ENCODE peak calls at places on chromosome 14, in seven cellular contexts. One of them, this sample, is unnamed.

GRCh38 chr14:47365248-47365647 is 310.2 kb downstream of the MDGA2 start:
- DNase-seq in neuronal stem cell: no peak
- DNase-seq in IMR-90: no peak
- DNase-seq in left ventricle myocardium inferior: no peak
- DNase-seq in foreskin fibroblast: no peak
- DNase-seq in body of pancreas: no peak
- DNase-seq in WERI-Rb-1: no peak
- DNase-seq in this sample: no peak

GRCh38 chr14:27672047-27672446 is 1074.2 kb upstream of the NOVA1 start:
- DNase-seq in WERI-Rb-1: no peak
- DNase-seq in body of pancreas: no peak
- DNase-seq in neuronal stem cell: no peak
- DNase-seq in IMR-90: no peak
- DNase-seq in left ventricle myocardium inferior: no peak
- DNase-seq in foreskin fibroblast: no peak
- DNase-seq in this sample: no peak

GRCh38 chr14:21227150-21227549 is 42.1 kb downstream of the HNRNPC start:
- DNase-seq in foreskin fibroblast: no peak
- DNase-seq in WERI-Rb-1: no peak
- DNase-seq in left ventricle myocardium inferior: no peak
- DNase-seq in IMR-90: no peak
- DNase-seq in body of pancreas: no peak
- DNase-seq in neuronal stem cell: no peak
- DNase-seq in this sample: no peak

GRCh38 chr14:101028971-101029667 is 125.6 kb upstream of the RTL1 start:
- DNase-seq in IMR-90: no peak
- DNase-seq in foreskin fibroblast: no peak
- DNase-seq in left ventricle myocardium inferior: peak
- DNase-seq in WERI-Rb-1: no peak
- DNase-seq in neuronal stem cell: no peak
- DNase-seq in body of pancreas: peak
- DNase-seq in this sample: no peak

GRCh38 chr14:75427482-75428229 is at the start of gene JDP2:
- DNase-seq in WERI-Rb-1: peak
- DNase-seq in left ventricle myocardium inferior: peak
- DNase-seq in IMR-90: peak
- DNase-seq in foreskin fibroblast: peak
- DNase-seq in neuronal stem cell: peak
- DNase-seq in body of pancreas: peak
- DNase-seq in this sample: peak

GRCh38 chr14:29941401-29941800 is 13.8 kb upstream of the PRKD1 start:
- DNase-seq in WERI-Rb-1: no peak
- DNase-seq in left ventricle myocardium inferior: no peak
- DNase-seq in foreskin fibroblast: no peak
- DNase-seq in body of pancreas: no peak
- DNase-seq in neuronal stem cell: no peak
- DNase-seq in IMR-90: no peak
- DNase-seq in this sample: no peak

GRCh38 chr14:81323094-81323493 is 77.0 kb downstream of the STON2 start:
- DNase-seq in left ventricle myocardium inferior: no peak
- DNase-seq in IMR-90: no peak
- DNase-seq in body of pancreas: no peak
- DNase-seq in foreskin fibroblast: no peak
- DNase-seq in neuronal stem cell: no peak
- DNase-seq in WERI-Rb-1: no peak
- DNase-seq in this sample: no peak

GRCh38 chr14:68576031-68576430 is 216.8 kb downstream of the ZFP36L1 start:
- DNase-seq in foreskin fibroblast: peak
- DNase-seq in left ventricle myocardium inferior: no peak
- DNase-seq in body of pancreas: no peak
- DNase-seq in WERI-Rb-1: no peak
- DNase-seq in neuronal stem cell: no peak
- DNase-seq in IMR-90: no peak
- DNase-seq in this sample: no peak

GRCh38 chr14:56145181-56145580 is 27.0 kb downstream of the PELI2 start:
- DNase-seq in WERI-Rb-1: no peak
- DNase-seq in body of pancreas: no peak
- DNase-seq in foreskin fibroblast: no peak
- DNase-seq in IMR-90: no peak
- DNase-seq in left ventricle myocardium inferior: no peak
- DNase-seq in neuronal stem cell: no peak
- DNase-seq in this sample: peak

GRCh38 chr14:71060795-71061455 is 153.7 kb downstream of the PCNX1 start:
- DNase-seq in body of pancreas: no peak
- DNase-seq in IMR-90: peak
- DNase-seq in left ventricle myocardium inferior: no peak
- DNase-seq in WERI-Rb-1: no peak
- DNase-seq in neuronal stem cell: no peak
- DNase-seq in foreskin fibroblast: no peak
- DNase-seq in this sample: peak

GRCh38 chr14:31380106-31380505 is 40.2 kb downstream of the HEATR5A start:
- DNase-seq in foreskin fibroblast: no peak
- DNase-seq in neuronal stem cell: no peak
- DNase-seq in left ventricle myocardium inferior: no peak
- DNase-seq in body of pancreas: no peak
- DNase-seq in IMR-90: peak
- DNase-seq in WERI-Rb-1: no peak
- DNase-seq in this sample: peak

GRCh38 chr14:80587096-80587724 is 354.3 kb downstream of the CEP128 start:
- DNase-seq in WERI-Rb-1: no peak
- DNase-seq in IMR-90: peak
- DNase-seq in left ventricle myocardium inferior: no peak
- DNase-seq in body of pancreas: peak
- DNase-seq in foreskin fibroblast: peak
- DNase-seq in neuronal stem cell: no peak
- DNase-seq in this sample: peak

GRCh38 chr14:68260121-68260520 is 440.5 kb downstream of the RAD51B start:
- DNase-seq in IMR-90: no peak
- DNase-seq in WERI-Rb-1: no peak
- DNase-seq in foreskin fibroblast: no peak
- DNase-seq in left ventricle myocardium inferior: no peak
- DNase-seq in body of pancreas: no peak
- DNase-seq in neuronal stem cell: no peak
- DNase-seq in this sample: no peak

GRCh38 chr14:75562494-75562893 is 15.9 kb upstream of the FLVCR2 start:
- DNase-seq in body of pancreas: no peak
- DNase-seq in foreskin fibroblast: no peak
- DNase-seq in WERI-Rb-1: no peak
- DNase-seq in left ventricle myocardium inferior: no peak
- DNase-seq in neuronal stem cell: no peak
- DNase-seq in IMR-90: no peak
- DNase-seq in this sample: no peak

GRCh38 chr14:71439247-71439646 is 493.0 kb upstream of the RGS6 start:
- DNase-seq in body of pancreas: no peak
- DNase-seq in IMR-90: peak
- DNase-seq in left ventricle myocardium inferior: no peak
- DNase-seq in WERI-Rb-1: no peak
- DNase-seq in neuronal stem cell: no peak
- DNase-seq in foreskin fibroblast: peak
- DNase-seq in this sample: no peak

GRCh38 chr14:91303091-91303923 is 58.8 kb upstream of the GPR68 start:
- DNase-seq in neuronal stem cell: peak
- DNase-seq in IMR-90: no peak
- DNase-seq in left ventricle myocardium inferior: peak
- DNase-seq in WERI-Rb-1: peak
- DNase-seq in body of pancreas: peak
- DNase-seq in foreskin fibroblast: no peak
- DNase-seq in this sample: peak

GRCh38 chr14:70018713-70019201 is 139.5 kb downstream of the SMOC1 start:
- DNase-seq in foreskin fibroblast: no peak
- DNase-seq in WERI-Rb-1: no peak
- DNase-seq in neuronal stem cell: no peak
- DNase-seq in IMR-90: peak
- DNase-seq in body of pancreas: no peak
- DNase-seq in left ventricle myocardium inferior: peak
- DNase-seq in this sample: peak

GRCh38 chr14:55446127-55446736 is 5.8 kb upstream of the TBPL2 start:
- DNase-seq in IMR-90: peak
- DNase-seq in WERI-Rb-1: peak
- DNase-seq in foreskin fibroblast: peak
- DNase-seq in body of pancreas: peak
- DNase-seq in neuronal stem cell: peak
- DNase-seq in left ventricle myocardium inferior: no peak
- DNase-seq in this sample: peak

GRCh38 chr14:55752580-55753365 is 172.8 kb downstream of the KTN1 start:
- DNase-seq in WERI-Rb-1: no peak
- DNase-seq in foreskin fibroblast: peak
- DNase-seq in neuronal stem cell: no peak
- DNase-seq in left ventricle myocardium inferior: no peak
- DNase-seq in body of pancreas: peak
- DNase-seq in IMR-90: peak
- DNase-seq in this sample: peak

GRCh38 chr14:72686832-72687231 is 207.1 kb downstream of the DPF3 start:
- DNase-seq in foreskin fibroblast: no peak
- DNase-seq in body of pancreas: no peak
- DNase-seq in left ventricle myocardium inferior: no peak
- DNase-seq in IMR-90: peak
- DNase-seq in neuronal stem cell: no peak
- DNase-seq in WERI-Rb-1: no peak
- DNase-seq in this sample: no peak

GRCh38 chr14:104135121-104135903 is 3.1 kb upstream of the KIF26A start:
- DNase-seq in left ventricle myocardium inferior: peak
- DNase-seq in WERI-Rb-1: peak
- DNase-seq in IMR-90: no peak
- DNase-seq in body of pancreas: peak
- DNase-seq in foreskin fibroblast: no peak
- DNase-seq in neuronal stem cell: no peak
- DNase-seq in this sample: peak

GRCh38 chr14:104135904-104136471 is 2.4 kb upstream of the KIF26A start:
- DNase-seq in neuronal stem cell: no peak
- DNase-seq in foreskin fibroblast: no peak
- DNase-seq in body of pancreas: peak
- DNase-seq in IMR-90: no peak
- DNase-seq in left ventricle myocardium inferior: peak
- DNase-seq in WERI-Rb-1: peak
- DNase-seq in this sample: no peak

GRCh38 chr14:104137297-104138097 is 890 bp upstream of the KIF26A start:
- DNase-seq in neuronal stem cell: peak
- DNase-seq in WERI-Rb-1: peak
- DNase-seq in left ventricle myocardium inferior: peak
- DNase-seq in IMR-90: peak
- DNase-seq in body of pancreas: peak
- DNase-seq in foreskin fibroblast: no peak
- DNase-seq in this sample: peak

GRCh38 chr14:104138098-104138890 is at the start of gene KIF26A:
- DNase-seq in WERI-Rb-1: peak
- DNase-seq in neuronal stem cell: peak
- DNase-seq in left ventricle myocardium inferior: peak
- DNase-seq in body of pancreas: peak
- DNase-seq in foreskin fibroblast: no peak
- DNase-seq in IMR-90: no peak
- DNase-seq in this sample: peak

DNA sequence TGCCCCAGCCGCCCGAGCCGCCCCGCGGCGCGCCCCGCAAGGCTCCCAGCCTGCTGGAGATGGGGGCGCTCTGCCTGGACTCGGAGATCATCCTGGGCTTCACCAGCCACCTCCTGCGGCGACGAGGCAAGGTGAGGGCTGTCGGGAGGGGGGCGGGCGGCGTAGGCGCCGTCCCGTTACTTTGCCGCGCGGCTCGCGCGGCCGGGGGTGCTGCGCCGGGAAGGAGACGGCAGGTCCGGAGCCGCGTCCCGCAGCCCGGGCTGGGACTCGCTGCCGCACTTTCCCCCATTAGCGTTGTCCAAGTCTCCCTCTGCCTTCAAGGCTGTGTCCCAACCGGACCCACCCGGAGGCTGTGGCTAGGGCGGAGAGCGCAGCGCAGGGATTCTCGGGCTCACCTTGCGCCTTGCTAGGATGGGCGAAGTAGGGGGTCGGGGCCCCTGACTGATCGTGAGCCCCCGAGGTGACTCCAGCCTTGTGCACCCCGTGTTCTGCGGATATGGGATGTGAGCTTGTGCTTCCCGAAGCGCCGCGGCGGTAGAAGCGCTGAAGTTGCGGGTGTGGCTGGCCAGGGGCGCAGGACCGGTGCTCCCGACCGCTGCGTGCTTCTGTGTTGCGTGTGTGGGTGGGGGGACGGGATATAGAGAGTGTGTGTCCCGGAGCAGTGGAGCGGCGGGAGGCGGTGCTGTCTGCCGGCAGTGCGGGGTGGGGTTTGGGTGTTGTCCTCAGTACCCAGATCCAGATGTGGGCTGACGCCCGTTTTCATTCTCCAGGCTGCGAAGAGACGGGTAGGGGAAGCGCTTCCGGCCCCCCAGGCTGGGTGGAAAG is 1.7 kb upstream of the KIF26A start:
- DNase-seq in body of pancreas: no peak
- DNase-seq in neuronal stem cell: no peak
- DNase-seq in IMR-90: no peak
- DNase-seq in foreskin fibroblast: no peak
- DNase-seq in left ventricle myocardium inferior: peak
- DNase-seq in WERI-Rb-1: peak
- DNase-seq in this sample: no peak
- H3K4me3 ChIP-seq in body of pancreas: no peak
- H3K4me3 ChIP-seq in neuronal stem cell: peak
- H3K4me3 ChIP-seq in IMR-90: no peak
- H3K4me3 ChIP-seq in foreskin fibroblast: peak
- H3K4me3 ChIP-seq in left ventricle myocardium inferior: peak
- H3K4me3 ChIP-seq in WERI-Rb-1: peak
- H3K4me3 ChIP-seq in this sample: no peak

GRCh38 chr14:102094101-102094500 is 7.3 kb upstream of the HSP90AA1 start:
- DNase-seq in WERI-Rb-1: no peak
- DNase-seq in IMR-90: no peak
- DNase-seq in foreskin fibroblast: no peak
- DNase-seq in neuronal stem cell: no peak
- DNase-seq in body of pancreas: no peak
- DNase-seq in left ventricle myocardium inferior: no peak
- DNase-seq in this sample: no peak
- H3K4me3 ChIP-seq in WERI-Rb-1: no peak
- H3K4me3 ChIP-seq in IMR-90: no peak
- H3K4me3 ChIP-seq in foreskin fibroblast: no peak
- H3K4me3 ChIP-seq in neuronal stem cell: no peak
- H3K4me3 ChIP-seq in body of pancreas: no peak
- H3K4me3 ChIP-seq in left ventricle myocardium inferior: no peak
- H3K4me3 ChIP-seq in this sample: no peak

GRCh38 chr14:64971452-64971889 is 665 bp downstream of the RAB15 start:
- DNase-seq in foreskin fibroblast: no peak
- DNase-seq in WERI-Rb-1: no peak
- DNase-seq in neuronal stem cell: no peak
- DNase-seq in body of pancreas: no peak
- DNase-seq in left ventricle myocardium inferior: no peak
- DNase-seq in IMR-90: no peak
- DNase-seq in this sample: no peak
- H3K4me3 ChIP-seq in foreskin fibroblast: peak
- H3K4me3 ChIP-seq in WERI-Rb-1: peak
- H3K4me3 ChIP-seq in neuronal stem cell: peak
- H3K4me3 ChIP-seq in body of pancreas: peak
- H3K4me3 ChIP-seq in left ventricle myocardium inferior: peak
- H3K4me3 ChIP-seq in IMR-90: peak
- H3K4me3 ChIP-seq in this sample: peak

GRCh38 chr14:93430889-93431670 is at the start of gene UNC79:
- DNase-seq in WERI-Rb-1: peak
- DNase-seq in left ventricle myocardium inferior: no peak
- DNase-seq in neuronal stem cell: peak
- DNase-seq in foreskin fibroblast: no peak
- DNase-seq in body of pancreas: peak
- DNase-seq in IMR-90: no peak
- DNase-seq in this sample: peak

GRCh38 chr14:93426750-93427149 is 4.0 kb upstream of the UNC79 start:
- DNase-seq in WERI-Rb-1: no peak
- DNase-seq in foreskin fibroblast: no peak
- DNase-seq in body of pancreas: no peak
- DNase-seq in left ventricle myocardium inferior: no peak
- DNase-seq in IMR-90: no peak
- DNase-seq in neuronal stem cell: no peak
- DNase-seq in this sample: no peak

GRCh38 chr14:93430319-93430801 is 379 bp upstream of the UNC79 start:
- DNase-seq in IMR-90: no peak
- DNase-seq in foreskin fibroblast: no peak
- DNase-seq in neuronal stem cell: peak
- DNase-seq in WERI-Rb-1: peak
- DNase-seq in left ventricle myocardium inferior: no peak
- DNase-seq in body of pancreas: peak
- DNase-seq in this sample: peak
- H3K4me3 ChIP-seq in IMR-90: no peak
- H3K4me3 ChIP-seq in foreskin fibroblast: no peak
- H3K4me3 ChIP-seq in neuronal stem cell: peak
- H3K4me3 ChIP-seq in WERI-Rb-1: peak
- H3K4me3 ChIP-seq in left ventricle myocardium inferior: peak
- H3K4me3 ChIP-seq in body of pancreas: peak
- H3K4me3 ChIP-seq in this sample: peak

This sample was measured in choroid plexus epithelial cell.